ENCODE peak calls at places on chromosome 17, in ten cellular contexts. Q is osteocyte; Z is A549; X is HFFc6; K is choroid plexus epithelial cell; L is CD4-positive, alpha-beta T cell; B is astrocyte; F is Calu3; C is OCI-LY7; H is foreskin fibroblast. O is an unnamed sample.
A peak's percentile ranks its signal among the peaks of the same experiment; 100 is the strongest.

GRCh38 chr17:66348605-66349165 is 46.3 kb downstream of the PRKCA start:
- DNase-seq in K (peak; percentile 84), L (no peak), X (peak; percentile 70), C (no peak), Q (no peak), F (peak; percentile 56), B (peak; percentile 84), Z (peak; percentile 69), H (peak; percentile 91), O (no peak)

GRCh38 chr17:13024526-13025263 is 6.9 kb upstream of the ELAC2 start:
- DNase-seq in B (no peak), X (peak; percentile 41), H (peak; percentile 80), C (peak; percentile 68), K (peak; percentile 72), L (peak; percentile 70), F (peak; percentile 65), Z (peak; percentile 79), Q (peak; percentile 91), O (peak; percentile 82)

GRCh38 chr17:8204761-8205555 is 5.4 kb downstream of the AURKB start:
- DNase-seq in L (no peak), X (no peak), H (no peak), C (no peak), K (no peak), Q (no peak), F (no peak), B (no peak), Z (no peak), O (no peak)

GRCh38 chr17:28901866-28902818 is 737 bp downstream of the DHRS13 start:
- DNase-seq in B (no peak), H (peak; percentile 62), C (peak; percentile 75), X (no peak), K (no peak), L (no peak), Z (peak; percentile 36), F (peak; percentile 56), Q (no peak), O (peak; percentile 46)

GRCh38 chr17:42288985-42289862 is 926 bp downstream of the STAT5A start:
- DNase-seq in Z (no peak), Q (no peak), K (no peak), C (no peak), B (no peak), F (no peak), L (peak; percentile 66), X (no peak), H (no peak), O (no peak)

GRCh38 chr17:47720754-47721533 is 12.1 kb upstream of the TBX21 start:
- DNase-seq in F (peak; percentile 72), L (peak; percentile 83), C (no peak), Z (no peak), K (no peak), Q (no peak), X (peak; percentile 49), B (peak; percentile 16), H (peak; percentile 53), O (no peak)

GRCh38 chr17:10349403-10349802 is 23.4 kb downstream of the MYH13 start:
- DNase-seq in K (no peak), B (no peak), F (no peak), Z (no peak), C (no peak), X (no peak), Q (no peak), L (no peak), H (no peak), O (no peak)

GRCh38 chr17:14840616-14841231 is 424.4 kb downstream of the PMP22 start:
- DNase-seq in K (peak; percentile 87), L (no peak), F (no peak), B (no peak), H (peak; percentile 72), Z (no peak), C (no peak), X (peak; percentile 67), Q (no peak), O (no peak)

GRCh38 chr17:55487727-55488436 is 23.4 kb downstream of the SMIM36 start:
- DNase-seq in L (no peak), Q (no peak), H (peak; percentile 44), F (no peak), K (peak; percentile 32), B (no peak), Z (no peak), X (no peak), C (no peak), O (no peak)

GRCh38 chr17:6124856-6125255 is 54.7 kb downstream of the WSCD1 start:
- DNase-seq in Q (no peak), Z (no peak), K (no peak), B (no peak), L (no peak), H (no peak), F (no peak), C (no peak), X (no peak), O (no peak)

GRCh38 chr17:8909621-8910292 is 42.3 kb upstream of the PIK3R6 start:
- DNase-seq in L (no peak), B (no peak), X (no peak), H (no peak), Q (no peak), K (no peak), F (no peak), C (no peak), Z (no peak), O (no peak)

GRCh38 chr17:71741836-71742235 is 379.0 kb upstream of the SOX9 start:
- DNase-seq in K (no peak), Q (no peak), B (peak; percentile 36), F (no peak), C (no peak), X (no peak), Z (no peak), H (no peak), L (no peak), O (no peak)

GRCh38 chr17:69870751-69871199 is 204.2 kb upstream of the KCNJ16 start:
- DNase-seq in L (no peak), Z (no peak), Q (no peak), K (peak; percentile 34), F (no peak), H (peak; percentile 92), C (no peak), B (peak; percentile 61), X (peak; percentile 70), O (no peak)

GRCh38 chr17:1546292-1546922 is 16.2 kb downstream of the PITPNA start:
- DNase-seq in Q (no peak), Z (no peak), H (no peak), X (no peak), L (no peak), F (no peak), K (no peak), B (no peak), C (no peak), O (no peak)

GRCh38 chr17:62073993-62074392 is 8.9 kb upstream of the MED13 start:
- DNase-seq in B (no peak), Q (no peak), F (no peak), L (no peak), Z (no peak), X (no peak), H (no peak), C (no peak), K (no peak), O (no peak)

GRCh38 chr17:62070900-62071299 is 5.8 kb upstream of the MED13 start:
- DNase-seq in L (no peak), F (no peak), B (no peak), Q (no peak), Z (no peak), C (no peak), H (no peak), K (no peak), X (no peak), O (no peak)

GRCh38 chr17:62080647-62081046 is 15.6 kb upstream of the MED13 start:
- DNase-seq in F (no peak), B (no peak), L (no peak), Z (no peak), H (no peak), C (no peak), K (no peak), Q (no peak), X (no peak), O (no peak)

GRCh38 chr17:62076864-62077788 is 12.0 kb upstream of the MED13 start:
- DNase-seq in F (no peak), C (no peak), K (no peak), X (no peak), Q (peak; percentile 48), Z (no peak), L (no peak), B (no peak), H (no peak), O (no peak)

GRCh38 chr17:62075308-62075815 is 10.3 kb upstream of the MED13 start:
- DNase-seq in L (no peak), Q (peak; percentile 46), X (no peak), K (peak; percentile 65), H (peak; percentile 43), B (peak; percentile 91), Z (no peak), F (no peak), C (no peak), O (no peak)
- TF ChIP-seq CTCF in L (no peak), Q (no peak), X (no peak), K (no peak), H (no peak), B (no peak), Z (no peak), F (no peak), C (no peak), O (no peak)

GRCh38 chr17:18093616-18094408 is 6.1 kb downstream of the DRG2 start:
- DNase-seq in H (peak; percentile 83), F (no peak), X (peak; percentile 81), Z (peak; percentile 63), B (peak; percentile 67), K (peak; percentile 92), L (no peak), C (peak; percentile 22), Q (no peak), O (no peak)
- TF ChIP-seq CTCF in H (peak; percentile 38), F (no peak), X (peak; percentile 77), Z (peak; percentile 55), B (peak; percentile 55), K (peak; percentile 77), L (no peak), C (peak; percentile 70), Q (peak; percentile 43), O (no peak)

GRCh38 chr17:57109393-57110151 is 24.5 kb downstream of the AKAP1 start:
- DNase-seq in B (no peak), X (no peak), L (no peak), Z (no peak), F (no peak), Q (no peak), K (peak; percentile 39), C (no peak), H (no peak), O (no peak)
- TF ChIP-seq CTCF in B (no peak), X (peak; percentile 29), L (no peak), Z (no peak), F (no peak), Q (no peak), K (peak; percentile 48), C (no peak), H (no peak), O (peak; percentile 43)

GRCh38 chr17:82105882-82106696 is 8.1 kb upstream of the FASN start:
- DNase-seq in H (peak; percentile 77), X (peak; percentile 55), Z (peak; percentile 88), B (no peak), F (peak; percentile 89), C (peak; percentile 87), L (peak; percentile 59), K (peak; percentile 53), Q (no peak), O (peak; percentile 59)
- TF ChIP-seq CTCF in H (peak; percentile 32), X (peak; percentile 64), Z (no peak), B (peak; percentile 15), F (peak; percentile 25), C (peak; percentile 67), L (peak; percentile 36), K (peak; percentile 52), Q (peak; percentile 45), O (peak; percentile 21)

GRCh38 chr17:67602974-67603373 is 114.8 kb upstream of the NOL11 start:
- DNase-seq in B (peak; percentile 27), C (peak; percentile 66), Q (no peak), Z (peak; percentile 58), L (peak; percentile 39), F (peak; percentile 57), H (peak; percentile 56), K (peak; percentile 70), X (peak; percentile 34), O (no peak)
- TF ChIP-seq CTCF in B (peak; percentile 26), C (peak; percentile 78), Q (peak; percentile 47), Z (peak; percentile 38), L (peak; percentile 58), F (peak; percentile 32), H (peak; percentile 43), K (peak; percentile 77), X (peak; percentile 75), O (no peak)

O was measured in mesothelial cell of epicardium.